ENCODE peak calls at places on chromosomes 1 and 21, in four cellular contexts. U is spleen, O is stomach, K is SK-N-SH. F is an unnamed sample. For H3K27me3, the result is how much of the 10 kb centered on the place peaks cover.

GRCh38 chr1:2540816-2541492 is 10.9 kb upstream of the HES5 start:
- DNase-seq in U (no peak), K (peak), O (no peak), F (no peak)

GRCh38 chr21:46055863-46056281 is 42.0 kb upstream of the COL6A2 start:
- DNase-seq in K (no peak), O (no peak), U (no peak), F (no peak)

GRCh38 chr1:235883261-235883927 is 16.7 kb upstream of the LYST start:
- DNase-seq in O (peak), U (no peak), K (peak), F (no peak)

GRCh38 chr1:77846966-77847365 is 41.5 kb upstream of the NEXN start:
- DNase-seq in U (no peak), K (no peak), O (no peak), F (no peak)

GRCh38 chr1:27773732-27774445 is 870 bp downstream of the STX12 start:
- DNase-seq in U (no peak), O (no peak), K (no peak), F (no peak)

GRCh38 chr1:181344091-181344490 is 139.2 kb upstream of the CACNA1E start:
- DNase-seq in U (no peak), K (no peak), O (peak), F (no peak)

GRCh38 chr21:15533618-15534017 is 196.2 kb upstream of the USP25 start:
- DNase-seq in O (no peak), U (no peak), K (no peak), F (no peak)

GRCh38 chr1:113605099-113605498 is 154.2 kb downstream of the PHTF1 start:
- DNase-seq in O (no peak), K (no peak), U (no peak), F (no peak)

GRCh38 chr1:91958926-91959325 is 9.7 kb downstream of the BRDT start:
- DNase-seq in O (no peak), U (no peak), K (no peak), F (no peak)

GRCh38 chr1:246775531-246776385 is 51.5 kb downstream of the SCCPDH start:
- DNase-seq in U (no peak), O (no peak), K (no peak), F (no peak)

GRCh38 chr1:7236844-7237515 is 451.7 kb downstream of the CAMTA1 start:
- DNase-seq in K (no peak), O (no peak), U (no peak), F (no peak)
- H3K27me3 ChIP-seq in K (under half), O (under half), U (under half), F (under half)

GRCh38 chr1:225427249-225428065 is at the start of gene LBR:
- DNase-seq in O (peak), U (peak), K (peak), F (peak)

GRCh38 chr1:225426395-225427248 is 1.2 kb downstream of the LBR start:
- DNase-seq in K (peak), O (no peak), U (peak), F (peak)

GRCh38 chr1:225424562-225425210 is 3.2 kb downstream of the LBR start:
- DNase-seq in O (no peak), K (no peak), U (no peak), F (no peak)

GRCh38 chr1:225423518-225423855 is 4.4 kb downstream of the LBR start:
- DNase-seq in K (no peak), O (no peak), U (no peak), F (no peak)

GRCh38 chr1:225425211-225425786 is 2.5 kb downstream of the LBR start:
- DNase-seq in O (no peak), K (no peak), U (no peak), F (no peak)
- TF ChIP-seq POLR2AphosphoS5 in O (no peak), K (no peak), U (no peak), F (no peak)

GRCh38 chr1:230421485-230421884 is 4.6 kb downstream of the PGBD5 start:
- DNase-seq in K (no peak), U (no peak), O (no peak), F (no peak)
- H3K27me3 ChIP-seq in K (under half), U (under half), O (under half), F (under half)

GRCh38 chr1:178869114-178869697 is 1.7 kb downstream of the ANGPTL1 start:
- DNase-seq in O (no peak), U (no peak), K (no peak), F (no peak)
- TF ChIP-seq POLR2AphosphoS5 in O (peak), U (no peak), K (no peak), F (no peak)

DNA sequence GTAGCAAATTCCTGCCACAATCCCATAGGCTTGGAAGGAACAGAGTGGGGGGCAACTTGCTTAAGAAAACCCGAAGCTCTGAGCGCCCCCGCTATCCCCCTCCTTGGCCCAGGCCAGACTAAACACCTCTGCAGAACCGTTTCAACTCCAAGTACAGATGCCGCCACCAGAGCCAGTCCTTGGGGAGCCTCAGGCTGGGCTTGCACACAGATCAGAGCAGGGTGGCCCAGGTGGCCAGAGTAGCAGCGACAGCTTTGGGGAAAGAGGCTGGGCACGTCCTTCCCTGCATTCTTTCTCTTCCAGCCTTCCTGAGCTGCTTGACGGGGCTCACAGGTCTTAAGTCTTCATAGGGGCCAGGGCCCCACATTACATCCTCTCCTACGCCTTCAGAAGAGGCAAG is 181.6 kb upstream of the ZC3H12A start:
- DNase-seq in O (no peak), K (no peak), U (peak), F (no peak)
- H3K27me3 ChIP-seq in O (under half), K (under half), U (under half), F (under half)

GRCh38 chr21:44520326-44521300 is 19.4 kb downstream of the KRTAP10-1 start:
- DNase-seq in K (no peak), O (no peak), U (peak), F (no peak)

GRCh38 chr21:44517175-44517899 is 22.7 kb downstream of the KRTAP10-1 start:
- DNase-seq in O (peak), U (peak), K (peak), F (no peak)

GRCh38 chr21:44518684-44519083 is 21.3 kb downstream of the KRTAP10-1 start:
- DNase-seq in U (peak), K (no peak), O (no peak), F (no peak)

GRCh38 chr21:44521301-44521927 is 18.6 kb downstream of the KRTAP10-1 start:
- DNase-seq in U (peak), K (peak), O (no peak), F (peak)

GRCh38 chr21:44519346-44520325 is 20.4 kb downstream of the KRTAP10-1 start:
- DNase-seq in O (no peak), U (peak), K (no peak), F (no peak)
- TF ChIP-seq POLR2AphosphoS5 in O (no peak), U (no peak), K (no peak), F (no peak)

GRCh38 chr1:241356187-241356518 is 852 bp downstream of the RGS7 start:
- DNase-seq in K (peak), U (peak), O (no peak), F (no peak)

GRCh38 chr1:241356519-241357365 is at the start of gene RGS7:
- DNase-seq in U (peak), O (peak), K (peak), F (peak)

GRCh38 chr1:241362350-241362749 is 5.3 kb upstream of the RGS7 start:
- DNase-seq in K (no peak), U (no peak), O (no peak), F (no peak)

GRCh38 chr1:241355311-241356010 is 1.5 kb downstream of the RGS7 start:
- DNase-seq in O (no peak), U (no peak), K (no peak), F (no peak)

GRCh38 chr1:241357366-241358305 is 631 bp upstream of the RGS7 start:
- DNase-seq in K (peak), U (no peak), O (no peak), F (no peak)
- H3K27me3 ChIP-seq in K (under half), U (under half), O (under half), F (under half)

DNA sequence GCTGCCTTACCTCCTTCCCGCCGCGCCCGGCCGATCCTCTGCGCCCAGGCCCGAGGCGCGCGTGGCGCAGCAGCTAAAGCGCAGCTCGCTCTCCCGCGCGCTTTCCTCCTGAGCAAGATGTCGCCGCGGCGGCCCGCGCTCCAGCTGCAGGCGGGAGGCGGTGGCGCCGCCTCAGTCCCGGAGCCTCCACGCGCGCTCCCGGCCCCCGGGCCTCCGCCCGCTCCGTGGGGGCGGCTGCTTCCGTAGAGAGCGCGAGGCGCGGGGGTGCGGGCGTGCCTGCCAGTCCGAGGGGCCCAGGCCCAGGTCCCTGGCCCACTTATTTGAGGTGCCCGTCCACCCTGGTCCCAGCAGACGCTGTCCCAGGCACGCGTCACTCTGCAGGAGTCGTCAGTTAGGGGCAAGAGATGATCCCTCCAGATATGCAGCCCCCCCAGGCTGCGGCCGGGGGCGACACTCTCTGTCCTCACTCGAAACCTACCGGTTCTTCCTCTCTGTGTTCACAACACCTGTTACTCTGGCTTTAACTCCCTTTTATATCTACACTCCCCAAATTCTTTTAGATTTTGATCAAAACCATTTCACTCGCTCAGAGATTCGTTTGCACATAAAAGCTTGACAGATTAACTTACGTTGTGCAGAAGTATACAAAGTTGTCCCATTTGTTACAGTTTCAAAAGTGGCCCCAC is at the start of gene CCSAP:
- DNase-seq in O (peak), K (no peak), U (peak), F (peak)
- TF ChIP-seq POLR2AphosphoS5 in O (no peak), K (no peak), U (no peak), F (no peak)

GRCh38 chr1:216662681-216663080 is 60.5 kb downstream of the ESRRG start:
- DNase-seq in U (no peak), O (no peak), K (no peak), F (no peak)

GRCh38 chr1:216665891-216666290 is 57.3 kb downstream of the ESRRG start:
- DNase-seq in K (no peak), U (no peak), O (no peak), F (no peak)

GRCh38 chr1:216665381-216665780 is 57.8 kb downstream of the ESRRG start:
- DNase-seq in U (no peak), O (no peak), K (no peak), F (no peak)

GRCh38 chr1:216666431-216666830 is 56.8 kb downstream of the ESRRG start:
- DNase-seq in K (no peak), U (no peak), O (no peak), F (no peak)

GRCh38 chr1:216660561-216660960 is 62.7 kb downstream of the ESRRG start:
- DNase-seq in K (no peak), O (no peak), U (no peak), F (no peak)
- H3K27me3 ChIP-seq in K (under half), O (under half), U (under half), F (under half)

GRCh38 chr1:18951818-18952391 is 4.6 kb downstream of the IFFO2 start:
- DNase-seq in U (no peak), O (peak), K (no peak), F (peak)

GRCh38 chr1:18948913-18949688 is 7.4 kb downstream of the IFFO2 start:
- DNase-seq in K (no peak), U (no peak), O (peak), F (no peak)

GRCh38 chr1:18949689-18950414 is 6.6 kb downstream of the IFFO2 start:
- DNase-seq in K (no peak), O (no peak), U (no peak), F (no peak)

GRCh38 chr1:18951416-18951815 is 5.1 kb downstream of the IFFO2 start:
- DNase-seq in K (no peak), O (no peak), U (peak), F (peak)

GRCh38 chr1:18950415-18951026 is 6.0 kb downstream of the IFFO2 start:
- DNase-seq in K (no peak), O (no peak), U (peak), F (peak)
- TF ChIP-seq POLR2AphosphoS5 in K (no peak), O (no peak), U (peak), F (peak)